ENCODE peak calls at places on chromosomes 16 and 17, in eight cellular contexts. One of them, this sample, is unnamed.

GRCh38 chr17:44599298-44600175 is 42.3 kb downstream of the FZD2 start:
- DNase-seq in AG04450: peak
- DNase-seq in lung: peak
- DNase-seq in A549: peak
- DNase-seq in transverse colon: peak
- DNase-seq in pancreas: no peak
- DNase-seq in fibroblast of lung: peak
- DNase-seq in right cardiac atrium: peak
- DNase-seq in this sample: no peak

GRCh38 chr17:80964231-80964856 is 27.3 kb upstream of the CHMP6 start:
- DNase-seq in AG04450: no peak
- DNase-seq in lung: no peak
- DNase-seq in A549: no peak
- DNase-seq in transverse colon: no peak
- DNase-seq in pancreas: peak
- DNase-seq in fibroblast of lung: no peak
- DNase-seq in right cardiac atrium: no peak
- DNase-seq in this sample: no peak

GRCh38 chr17:14301279-14301760 is 439 bp downstream of the HS3ST3B1 start:
- DNase-seq in AG04450: no peak
- DNase-seq in lung: no peak
- DNase-seq in A549: no peak
- DNase-seq in transverse colon: no peak
- DNase-seq in pancreas: no peak
- DNase-seq in fibroblast of lung: peak
- DNase-seq in right cardiac atrium: no peak
- DNase-seq in this sample: no peak

GRCh38 chr17:44970136-44970737 is 2.1 kb upstream of the C1QL1 start:
- DNase-seq in AG04450: no peak
- DNase-seq in lung: no peak
- DNase-seq in A549: no peak
- DNase-seq in transverse colon: peak
- DNase-seq in pancreas: peak
- DNase-seq in fibroblast of lung: peak
- DNase-seq in right cardiac atrium: peak
- DNase-seq in this sample: no peak

GRCh38 chr16:12137344-12138094 is 161.0 kb downstream of the SNX29 start:
- DNase-seq in AG04450: no peak
- DNase-seq in lung: no peak
- DNase-seq in A549: no peak
- DNase-seq in transverse colon: no peak
- DNase-seq in pancreas: no peak
- DNase-seq in fibroblast of lung: no peak
- DNase-seq in right cardiac atrium: no peak
- DNase-seq in this sample: no peak

GRCh38 chr16:4375717-4376116 is 4.1 kb downstream of the VASN start:
- DNase-seq in AG04450: no peak
- DNase-seq in lung: no peak
- DNase-seq in A549: no peak
- DNase-seq in transverse colon: no peak
- DNase-seq in pancreas: no peak
- DNase-seq in fibroblast of lung: peak
- DNase-seq in right cardiac atrium: no peak
- DNase-seq in this sample: no peak

GRCh38 chr16:51952500-51952899 is 594.4 kb downstream of the TOX3 start:
- DNase-seq in AG04450: no peak
- DNase-seq in lung: no peak
- DNase-seq in A549: no peak
- DNase-seq in transverse colon: no peak
- DNase-seq in pancreas: no peak
- DNase-seq in fibroblast of lung: no peak
- DNase-seq in right cardiac atrium: no peak
- DNase-seq in this sample: no peak

GRCh38 chr17:42340691-42341127 is 47.5 kb downstream of the STAT3 start:
- DNase-seq in AG04450: no peak
- DNase-seq in lung: no peak
- DNase-seq in A549: no peak
- DNase-seq in transverse colon: no peak
- DNase-seq in pancreas: no peak
- DNase-seq in fibroblast of lung: no peak
- DNase-seq in right cardiac atrium: no peak
- DNase-seq in this sample: no peak

GRCh38 chr17:61460796-61461585 is 8.8 kb downstream of the TBX4 start:
- DNase-seq in AG04450: no peak
- DNase-seq in lung: no peak
- DNase-seq in A549: no peak
- DNase-seq in transverse colon: no peak
- DNase-seq in pancreas: no peak
- DNase-seq in fibroblast of lung: no peak
- DNase-seq in right cardiac atrium: no peak
- DNase-seq in this sample: no peak

GRCh38 chr16:82033683-82034300 is 1.3 kb upstream of the HSD17B2 start:
- DNase-seq in AG04450: no peak
- DNase-seq in lung: no peak
- DNase-seq in A549: no peak
- DNase-seq in transverse colon: peak
- DNase-seq in pancreas: no peak
- DNase-seq in fibroblast of lung: no peak
- DNase-seq in right cardiac atrium: no peak
- DNase-seq in this sample: no peak

GRCh38 chr16:54929090-54930033 is 1.3 kb upstream of the IRX5 start:
- DNase-seq in AG04450: peak
- DNase-seq in lung: peak
- DNase-seq in A549: peak
- DNase-seq in transverse colon: peak
- DNase-seq in pancreas: peak
- DNase-seq in fibroblast of lung: peak
- DNase-seq in right cardiac atrium: peak
- DNase-seq in this sample: peak

GRCh38 chr17:596763-597644 is 117.6 kb downstream of the VPS53 start:
- DNase-seq in AG04450: no peak
- DNase-seq in lung: no peak
- DNase-seq in A549: peak
- DNase-seq in transverse colon: no peak
- DNase-seq in pancreas: no peak
- DNase-seq in fibroblast of lung: peak
- DNase-seq in right cardiac atrium: no peak
- DNase-seq in this sample: no peak

GRCh38 chr17:41773190-41773588 is 13.3 kb downstream of the JUP start:
- DNase-seq in AG04450: peak
- DNase-seq in lung: peak
- DNase-seq in A549: peak
- DNase-seq in transverse colon: peak
- DNase-seq in pancreas: peak
- DNase-seq in fibroblast of lung: peak
- DNase-seq in right cardiac atrium: peak
- DNase-seq in this sample: peak

GRCh38 chr17:68909066-68909465 is 46.1 kb downstream of the ABCA8 start:
- DNase-seq in AG04450: peak
- DNase-seq in lung: peak
- DNase-seq in A549: peak
- DNase-seq in transverse colon: peak
- DNase-seq in pancreas: no peak
- DNase-seq in fibroblast of lung: peak
- DNase-seq in right cardiac atrium: peak
- DNase-seq in this sample: peak

GRCh38 chr17:38510424-38511125 is 82.3 kb downstream of the ARHGAP23 start:
- DNase-seq in AG04450: no peak
- DNase-seq in lung: no peak
- DNase-seq in A549: no peak
- DNase-seq in transverse colon: no peak
- DNase-seq in pancreas: no peak
- DNase-seq in fibroblast of lung: peak
- DNase-seq in right cardiac atrium: peak
- DNase-seq in this sample: no peak

DNA sequence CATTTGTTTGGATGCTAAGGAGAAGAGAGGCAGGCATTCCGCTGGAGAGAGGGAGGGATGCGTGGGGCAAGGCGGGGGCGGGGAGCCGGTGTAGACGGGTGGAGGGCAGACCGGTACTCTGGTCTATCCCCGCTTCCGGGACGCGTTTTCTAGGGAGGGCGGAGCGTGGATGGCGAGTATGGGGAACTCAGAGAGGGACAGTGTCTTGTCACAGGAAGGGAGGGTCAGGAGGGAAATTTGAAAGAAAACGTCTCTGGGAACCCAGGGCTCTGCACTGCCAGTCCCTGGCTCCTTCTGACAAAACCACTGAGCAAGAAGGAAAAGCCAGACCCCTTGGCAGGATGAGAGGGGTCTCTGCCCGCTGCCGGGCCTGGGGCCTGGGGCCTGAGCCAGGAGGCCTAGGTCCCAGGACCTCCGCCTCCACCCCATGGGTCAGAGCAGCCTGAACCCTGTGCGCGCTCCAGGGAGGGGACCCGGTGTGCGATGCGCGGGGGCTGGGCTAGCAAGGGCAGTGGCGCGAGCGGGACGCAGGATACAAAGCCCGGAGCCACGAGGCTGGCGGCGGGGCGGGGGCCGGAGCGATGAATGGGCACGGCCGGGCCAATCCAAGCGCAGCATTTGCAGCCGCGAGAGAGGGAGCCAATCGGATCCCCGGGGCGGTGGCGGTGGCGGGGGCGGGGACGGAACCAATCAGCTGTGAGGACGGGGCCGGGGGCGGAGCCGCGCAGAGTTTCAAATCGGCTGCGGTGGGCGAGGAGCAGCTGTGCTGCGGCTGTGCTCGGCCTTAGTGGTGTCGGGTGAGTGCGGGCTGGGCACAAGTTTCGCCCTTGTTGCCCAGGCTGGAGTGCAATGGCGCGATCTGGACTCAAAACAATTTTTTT is at the start of gene PIMREG:
- DNase-seq in AG04450: peak
- DNase-seq in lung: peak
- DNase-seq in A549: peak
- DNase-seq in transverse colon: peak
- DNase-seq in pancreas: peak
- DNase-seq in fibroblast of lung: peak
- DNase-seq in right cardiac atrium: peak
- DNase-seq in this sample: peak
- H3K27ac ChIP-seq in AG04450: peak
- H3K27ac ChIP-seq in lung: no peak
- H3K27ac ChIP-seq in A549: peak
- H3K27ac ChIP-seq in transverse colon: peak
- H3K27ac ChIP-seq in pancreas: no peak
- H3K27ac ChIP-seq in fibroblast of lung: peak
- H3K27ac ChIP-seq in right cardiac atrium: peak
- H3K27ac ChIP-seq in this sample: no peak

GRCh38 chr17:77088455-77089117 is 52.2 kb upstream of the SEC14L1 start:
- DNase-seq in AG04450: peak
- DNase-seq in lung: peak
- DNase-seq in A549: peak
- DNase-seq in transverse colon: peak
- DNase-seq in pancreas: peak
- DNase-seq in fibroblast of lung: peak
- DNase-seq in right cardiac atrium: peak
- DNase-seq in this sample: peak

GRCh38 chr17:77086433-77087010 is 54.2 kb upstream of the SEC14L1 start:
- DNase-seq in AG04450: peak
- DNase-seq in lung: peak
- DNase-seq in A549: peak
- DNase-seq in transverse colon: peak
- DNase-seq in pancreas: peak
- DNase-seq in fibroblast of lung: peak
- DNase-seq in right cardiac atrium: peak
- DNase-seq in this sample: peak

GRCh38 chr17:77089118-77089477 is 51.7 kb upstream of the SEC14L1 start:
- DNase-seq in AG04450: no peak
- DNase-seq in lung: no peak
- DNase-seq in A549: no peak
- DNase-seq in transverse colon: no peak
- DNase-seq in pancreas: peak
- DNase-seq in fibroblast of lung: no peak
- DNase-seq in right cardiac atrium: no peak
- DNase-seq in this sample: no peak

GRCh38 chr17:77085916-77086432 is 54.8 kb upstream of the SEC14L1 start:
- DNase-seq in AG04450: no peak
- DNase-seq in lung: no peak
- DNase-seq in A549: no peak
- DNase-seq in transverse colon: no peak
- DNase-seq in pancreas: peak
- DNase-seq in fibroblast of lung: no peak
- DNase-seq in right cardiac atrium: no peak
- DNase-seq in this sample: no peak

GRCh38 chr17:77087650-77088454 is 52.9 kb upstream of the SEC14L1 start:
- DNase-seq in AG04450: no peak
- DNase-seq in lung: no peak
- DNase-seq in A549: no peak
- DNase-seq in transverse colon: no peak
- DNase-seq in pancreas: peak
- DNase-seq in fibroblast of lung: no peak
- DNase-seq in right cardiac atrium: no peak
- DNase-seq in this sample: no peak
- H3K27ac ChIP-seq in AG04450: peak
- H3K27ac ChIP-seq in lung: peak
- H3K27ac ChIP-seq in A549: peak
- H3K27ac ChIP-seq in transverse colon: peak
- H3K27ac ChIP-seq in pancreas: peak
- H3K27ac ChIP-seq in fibroblast of lung: peak
- H3K27ac ChIP-seq in right cardiac atrium: peak
- H3K27ac ChIP-seq in this sample: peak

DNA sequence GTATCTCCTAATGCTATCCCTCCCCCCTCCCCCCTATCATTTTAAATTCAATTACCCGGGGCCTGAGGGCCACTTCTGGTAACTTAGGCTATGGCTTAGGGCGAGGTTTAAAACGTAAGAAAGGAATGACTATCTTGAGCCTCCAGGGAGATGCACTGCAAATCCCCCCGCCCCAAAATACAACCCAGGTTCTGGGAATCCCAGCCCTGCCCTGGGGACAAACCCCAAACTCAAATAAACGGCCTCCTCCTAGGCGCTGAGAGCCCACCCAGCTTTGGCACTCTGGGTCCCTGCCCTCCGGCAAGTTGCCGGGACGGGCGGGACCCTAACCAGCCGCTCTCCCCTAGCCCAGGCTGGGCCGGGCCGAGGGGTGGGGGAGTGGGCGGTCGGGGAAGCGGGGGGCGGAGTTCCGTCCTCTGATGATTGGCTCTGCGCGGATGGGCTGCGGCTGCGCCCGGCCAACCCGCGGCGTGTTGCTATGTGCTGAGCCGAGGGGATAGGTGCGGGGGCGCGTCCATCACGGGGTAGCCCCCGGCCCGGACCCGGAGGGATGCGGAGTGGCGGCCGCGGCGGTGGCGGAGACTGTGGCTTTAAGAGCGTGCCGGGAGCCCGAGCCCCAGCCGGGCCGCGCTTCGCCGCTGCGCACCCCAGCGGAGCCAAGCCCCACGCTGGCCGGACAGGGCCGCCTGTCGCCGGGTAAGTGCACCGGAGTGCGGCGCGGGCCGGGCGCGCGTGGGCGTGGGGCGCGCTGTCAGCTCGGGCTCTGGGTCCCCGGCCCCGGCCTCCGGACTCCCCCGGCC is at the start of gene YPEL2:
- DNase-seq in AG04450: peak
- DNase-seq in lung: peak
- DNase-seq in A549: peak
- DNase-seq in transverse colon: peak
- DNase-seq in pancreas: peak
- DNase-seq in fibroblast of lung: peak
- DNase-seq in right cardiac atrium: peak
- DNase-seq in this sample: peak
- H3K27ac ChIP-seq in AG04450: no peak
- H3K27ac ChIP-seq in lung: peak
- H3K27ac ChIP-seq in A549: peak
- H3K27ac ChIP-seq in transverse colon: peak
- H3K27ac ChIP-seq in pancreas: peak
- H3K27ac ChIP-seq in fibroblast of lung: no peak
- H3K27ac ChIP-seq in right cardiac atrium: peak
- H3K27ac ChIP-seq in this sample: peak

GRCh38 chr16:1640261-1640956 is 28.2 kb downstream of the CRAMP1 start:
- DNase-seq in AG04450: no peak
- DNase-seq in lung: no peak
- DNase-seq in A549: no peak
- DNase-seq in transverse colon: no peak
- DNase-seq in pancreas: peak
- DNase-seq in fibroblast of lung: no peak
- DNase-seq in right cardiac atrium: no peak
- DNase-seq in this sample: no peak
- H3K27ac ChIP-seq in AG04450: no peak
- H3K27ac ChIP-seq in lung: no peak
- H3K27ac ChIP-seq in A549: no peak
- H3K27ac ChIP-seq in transverse colon: no peak
- H3K27ac ChIP-seq in pancreas: no peak
- H3K27ac ChIP-seq in fibroblast of lung: no peak
- H3K27ac ChIP-seq in right cardiac atrium: peak
- H3K27ac ChIP-seq in this sample: no peak

This sample was measured in prostate gland.